ENCODE peak calls at places on chromosomes 5 and 9, in five cellular contexts. One of them, this sample, is unnamed.

GRCh38 chr5:78577051-78577807 is 71.3 kb downstream of the LHFPL2 start:
- DNase-seq in BJ: no peak
- DNase-seq in lower leg skin: no peak
- DNase-seq in upper lobe of left lung: no peak
- DNase-seq in mucosa of descending colon: no peak
- DNase-seq in this sample: no peak

GRCh38 chr9:105757496-105758251 is 63.3 kb downstream of the TMEM38B start:
- DNase-seq in upper lobe of left lung: no peak
- DNase-seq in lower leg skin: no peak
- DNase-seq in BJ: no peak
- DNase-seq in mucosa of descending colon: no peak
- DNase-seq in this sample: no peak

GRCh38 chr5:2289380-2289779 is 406.7 kb upstream of the IRX4 start:
- DNase-seq in BJ: no peak
- DNase-seq in lower leg skin: no peak
- DNase-seq in mucosa of descending colon: no peak
- DNase-seq in upper lobe of left lung: no peak
- DNase-seq in this sample: no peak

GRCh38 chr5:65255294-65255693 is 226.4 kb downstream of the ADAMTS6 start:
- DNase-seq in BJ: no peak
- DNase-seq in mucosa of descending colon: no peak
- DNase-seq in upper lobe of left lung: no peak
- DNase-seq in lower leg skin: no peak
- DNase-seq in this sample: no peak

GRCh38 chr5:10933141-10933540 is 172.1 kb upstream of the DAP start:
- DNase-seq in mucosa of descending colon: no peak
- DNase-seq in BJ: no peak
- DNase-seq in lower leg skin: no peak
- DNase-seq in upper lobe of left lung: no peak
- DNase-seq in this sample: no peak

GRCh38 chr9:112012026-112012902 is 115.7 kb downstream of the UGCG start:
- DNase-seq in lower leg skin: peak
- DNase-seq in BJ: peak
- DNase-seq in mucosa of descending colon: no peak
- DNase-seq in upper lobe of left lung: peak
- DNase-seq in this sample: no peak

GRCh38 chr5:68033961-68034581 is 181.5 kb upstream of the PIK3R1 start:
- DNase-seq in lower leg skin: no peak
- DNase-seq in upper lobe of left lung: peak
- DNase-seq in mucosa of descending colon: no peak
- DNase-seq in BJ: no peak
- DNase-seq in this sample: no peak

GRCh38 chr9:103804077-103804735 is 289.9 kb upstream of the SMC2 start:
- DNase-seq in lower leg skin: no peak
- DNase-seq in mucosa of descending colon: no peak
- DNase-seq in upper lobe of left lung: no peak
- DNase-seq in BJ: no peak
- DNase-seq in this sample: no peak

GRCh38 chr9:82613516-82613915 is 449.4 kb downstream of the RASEF start:
- DNase-seq in lower leg skin: no peak
- DNase-seq in mucosa of descending colon: no peak
- DNase-seq in upper lobe of left lung: no peak
- DNase-seq in BJ: no peak
- DNase-seq in this sample: no peak

GRCh38 chr9:70404261-70404660 is 10.2 kb downstream of the KLF9 start:
- DNase-seq in BJ: no peak
- DNase-seq in mucosa of descending colon: no peak
- DNase-seq in lower leg skin: no peak
- DNase-seq in upper lobe of left lung: no peak
- DNase-seq in this sample: no peak
- H3K4me3 ChIP-seq in BJ: no peak
- H3K4me3 ChIP-seq in mucosa of descending colon: no peak
- H3K4me3 ChIP-seq in lower leg skin: no peak
- H3K4me3 ChIP-seq in upper lobe of left lung: no peak
- H3K4me3 ChIP-seq in this sample: no peak

GRCh38 chr9:135734616-135735144 is 32.7 kb downstream of the KCNT1 start:
- DNase-seq in upper lobe of left lung: no peak
- DNase-seq in lower leg skin: no peak
- DNase-seq in BJ: no peak
- DNase-seq in mucosa of descending colon: no peak
- DNase-seq in this sample: no peak

GRCh38 chr9:135736265-135736978 is 34.4 kb downstream of the KCNT1 start:
- DNase-seq in BJ: no peak
- DNase-seq in mucosa of descending colon: no peak
- DNase-seq in upper lobe of left lung: no peak
- DNase-seq in lower leg skin: no peak
- DNase-seq in this sample: no peak

GRCh38 chr9:135737840-135738521 is 36.0 kb downstream of the KCNT1 start:
- DNase-seq in BJ: no peak
- DNase-seq in mucosa of descending colon: no peak
- DNase-seq in upper lobe of left lung: no peak
- DNase-seq in lower leg skin: no peak
- DNase-seq in this sample: no peak

GRCh38 chr9:135739271-135740220 is 37.6 kb downstream of the KCNT1 start:
- DNase-seq in lower leg skin: no peak
- DNase-seq in BJ: no peak
- DNase-seq in upper lobe of left lung: no peak
- DNase-seq in mucosa of descending colon: no peak
- DNase-seq in this sample: no peak

DNA sequence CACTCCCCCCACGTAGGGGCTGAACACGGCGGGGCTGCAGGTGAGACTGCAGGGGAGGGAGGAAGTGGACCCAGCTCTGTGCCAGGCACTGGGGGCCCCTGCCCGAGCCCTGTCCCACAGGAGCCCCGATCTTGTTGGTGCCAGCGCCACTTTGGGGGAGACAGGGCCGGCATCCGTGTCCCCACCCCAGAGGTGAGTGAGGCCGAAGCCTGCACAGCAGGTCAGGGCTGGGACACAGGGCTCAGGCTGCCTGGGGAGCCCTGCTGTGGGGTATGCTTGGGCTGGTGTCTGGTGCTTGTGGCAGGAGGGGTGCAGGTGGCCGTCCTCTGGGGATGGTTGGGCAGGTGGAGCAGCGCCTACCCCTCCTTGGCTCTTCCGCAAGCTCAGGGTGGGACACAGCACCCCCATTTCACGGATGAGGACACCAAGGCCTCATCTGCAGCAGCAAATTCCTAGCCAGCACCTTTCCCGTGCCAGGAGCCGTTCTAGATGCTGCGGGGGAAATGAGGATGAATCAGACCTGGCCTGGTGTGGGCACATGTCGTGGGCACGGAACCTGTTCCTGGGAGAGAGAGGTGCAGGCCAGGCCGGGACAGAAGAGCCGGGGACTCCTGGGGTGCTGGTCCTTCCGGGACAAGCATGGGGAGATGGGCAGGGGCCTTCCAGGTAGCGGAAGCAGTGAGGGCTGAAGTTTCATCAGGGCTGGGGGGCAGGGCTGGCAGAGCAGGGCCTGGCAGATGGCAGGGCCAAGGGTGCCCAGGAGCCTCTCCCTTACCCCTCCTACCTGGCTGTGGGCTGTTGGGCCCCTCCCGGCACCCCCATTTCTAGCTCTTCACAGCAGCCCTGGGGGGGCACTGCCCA is 35.2 kb downstream of the KCNT1 start:
- DNase-seq in lower leg skin: no peak
- DNase-seq in BJ: no peak
- DNase-seq in upper lobe of left lung: no peak
- DNase-seq in mucosa of descending colon: no peak
- DNase-seq in this sample: no peak
- TF ChIP-seq CTCF in lower leg skin: no peak
- TF ChIP-seq CTCF in BJ: no peak
- TF ChIP-seq CTCF in upper lobe of left lung: no peak
- TF ChIP-seq CTCF in mucosa of descending colon: no peak
- TF ChIP-seq CTCF in this sample: no peak

GRCh38 chr5:181051841-181052525 is 11.9 kb downstream of the BTNL9 start:
- DNase-seq in lower leg skin: peak
- DNase-seq in BJ: no peak
- DNase-seq in upper lobe of left lung: no peak
- DNase-seq in mucosa of descending colon: no peak
- DNase-seq in this sample: no peak

GRCh38 chr5:181053760-181054122 is 13.7 kb downstream of the BTNL9 start:
- DNase-seq in mucosa of descending colon: no peak
- DNase-seq in upper lobe of left lung: no peak
- DNase-seq in lower leg skin: peak
- DNase-seq in BJ: no peak
- DNase-seq in this sample: no peak

GRCh38 chr5:181052928-181053759 is 13.1 kb downstream of the BTNL9 start:
- DNase-seq in upper lobe of left lung: no peak
- DNase-seq in lower leg skin: peak
- DNase-seq in BJ: no peak
- DNase-seq in mucosa of descending colon: no peak
- DNase-seq in this sample: no peak

GRCh38 chr5:181054138-181054537 is 14.1 kb downstream of the BTNL9 start:
- DNase-seq in BJ: no peak
- DNase-seq in lower leg skin: peak
- DNase-seq in mucosa of descending colon: no peak
- DNase-seq in upper lobe of left lung: no peak
- DNase-seq in this sample: no peak

GRCh38 chr5:181052526-181052927 is 12.5 kb downstream of the BTNL9 start:
- DNase-seq in mucosa of descending colon: no peak
- DNase-seq in BJ: no peak
- DNase-seq in upper lobe of left lung: no peak
- DNase-seq in lower leg skin: peak
- DNase-seq in this sample: no peak
- H3K4me3 ChIP-seq in mucosa of descending colon: no peak
- H3K4me3 ChIP-seq in BJ: no peak
- H3K4me3 ChIP-seq in upper lobe of left lung: peak
- H3K4me3 ChIP-seq in lower leg skin: peak
- H3K4me3 ChIP-seq in this sample: peak

GRCh38 chr5:149641000-149641576 is 59.8 kb downstream of the ARHGEF37 start:
- DNase-seq in BJ: no peak
- DNase-seq in upper lobe of left lung: no peak
- DNase-seq in lower leg skin: peak
- DNase-seq in mucosa of descending colon: peak
- DNase-seq in this sample: no peak
- TF ChIP-seq CTCF in BJ: peak
- TF ChIP-seq CTCF in upper lobe of left lung: peak
- TF ChIP-seq CTCF in lower leg skin: no peak
- TF ChIP-seq CTCF in mucosa of descending colon: no peak
- TF ChIP-seq CTCF in this sample: no peak